ENCODE peak calls at places on chromosome 15, in seven cellular contexts. J is heart left ventricle, Q is transverse colon, O is ovary, I is adrenal gland, E is uterus, L is Peyer's patch. Z is an unnamed sample. For H3K9me3, the result is how much of the 10 kb centered on the place peaks cover.

GRCh38 chr15:51077565-51078153 is 17.0 kb downstream of the TNFAIP8L3 start:
- DNase-seq in J (peak), Q (peak), I (peak), E (peak), L (peak), O (peak), Z (peak)

GRCh38 chr15:74274485-74275038 is 38.4 kb downstream of the CCDC33 start:
- DNase-seq in O (no peak), E (no peak), L (no peak), J (no peak), I (no peak), Q (no peak), Z (no peak)

GRCh38 chr15:65722191-65722590 is 69.9 kb downstream of the DENND4A start:
- DNase-seq in J (no peak), E (no peak), L (no peak), O (no peak), I (no peak), Q (no peak), Z (no peak)

GRCh38 chr15:63166219-63166618 is 8.9 kb upstream of the RPS27L start:
- DNase-seq in Q (no peak), L (no peak), J (no peak), I (no peak), O (no peak), E (no peak), Z (no peak)

GRCh38 chr15:73686781-73687256 is 2.6 kb downstream of the CD276 start:
- DNase-seq in J (no peak), Q (no peak), I (peak), L (no peak), E (no peak), O (no peak), Z (no peak)

GRCh38 chr15:31977812-31978662 is 52.3 kb upstream of the CHRNA7 start:
- DNase-seq in I (peak), L (peak), E (no peak), O (peak), Q (peak), J (peak), Z (no peak)

GRCh38 chr15:64102497-64102896 is 6.7 kb downstream of the SNX1 start:
- DNase-seq in E (no peak), J (no peak), I (no peak), O (no peak), Q (no peak), L (no peak), Z (no peak)

GRCh38 chr15:44035781-44036699 is 159.0 kb downstream of the FRMD5 start:
- DNase-seq in J (no peak), Q (no peak), O (no peak), L (no peak), I (no peak), E (no peak), Z (no peak)

GRCh38 chr15:45121706-45122417 is 7.7 kb downstream of the DUOXA2 start:
- DNase-seq in Q (no peak), I (no peak), E (no peak), O (no peak), L (no peak), J (no peak), Z (no peak)

GRCh38 chr15:55282284-55282833 is 7.3 kb downstream of the RAB27A start:
- DNase-seq in Q (no peak), I (peak), J (no peak), O (no peak), L (no peak), E (no peak), Z (no peak)

GRCh38 chr15:29770796-29771195 is 51.5 kb downstream of the TJP1 start:
- DNase-seq in O (no peak), I (no peak), E (no peak), Q (no peak), J (no peak), L (no peak), Z (no peak)

GRCh38 chr15:27854601-27855000 is 244.5 kb downstream of the OCA2 start:
- DNase-seq in Q (no peak), L (no peak), J (no peak), I (no peak), E (no peak), O (no peak), Z (no peak)

GRCh38 chr15:75732809-75733451 is 20.3 kb upstream of the CSPG4 start:
- DNase-seq in Q (peak), J (peak), L (peak), E (peak), O (peak), I (peak), Z (no peak)

GRCh38 chr15:31435891-31436628 is 109.4 kb downstream of the KLF13 start:
- DNase-seq in O (no peak), L (no peak), Q (no peak), J (peak), E (no peak), I (no peak), Z (no peak)

GRCh38 chr15:40764766-40765136 is 883 bp downstream of the GCHFR start:
- DNase-seq in O (no peak), Q (no peak), I (no peak), J (no peak), L (no peak), E (no peak), Z (no peak)

GRCh38 chr15:76161153-76162049 is 101.6 kb downstream of the TMEM266 start:
- DNase-seq in O (no peak), L (no peak), I (peak), Q (no peak), J (no peak), E (no peak), Z (no peak)

GRCh38 chr15:83854314-83854713 is 200.4 kb downstream of the ADAMTSL3 start:
- DNase-seq in J (no peak), O (no peak), L (no peak), E (no peak), Q (no peak), I (no peak), Z (no peak)

GRCh38 chr15:66246937-66247336 is 6.6 kb downstream of the MEGF11 start:
- DNase-seq in Q (no peak), I (no peak), E (no peak), O (no peak), J (no peak), L (no peak), Z (no peak)

GRCh38 chr15:85582719-85583089 is 202.3 kb downstream of the AKAP13 start:
- DNase-seq in I (peak), Q (peak), J (peak), O (peak), E (peak), L (peak), Z (no peak)

DNA sequence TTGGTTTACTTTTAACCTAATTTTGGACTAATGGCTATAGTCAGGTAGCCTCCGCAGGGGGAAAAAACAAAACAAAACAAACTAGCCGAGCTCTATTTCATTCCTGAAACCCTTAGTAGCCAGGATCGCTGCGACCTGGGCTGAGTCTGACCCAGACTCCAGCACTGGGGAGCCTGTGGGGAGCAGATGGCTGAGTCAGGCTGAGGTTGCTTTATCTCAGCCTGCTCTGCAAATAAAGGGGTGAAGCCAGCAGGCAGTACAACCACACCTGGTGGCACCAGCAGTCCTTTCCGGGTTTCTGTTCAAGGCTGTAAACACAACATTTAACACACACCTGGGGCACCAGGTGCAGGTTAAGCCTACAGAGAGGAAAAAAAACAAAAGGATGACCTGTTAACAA is 27.3 kb downstream of the ABHD2 start:
- DNase-seq in I (no peak), O (no peak), L (peak), J (no peak), E (no peak), Q (peak), Z (no peak)
- TF ChIP-seq POLR2A in I (no peak), O (no peak), L (peak), J (no peak), E (no peak), Q (no peak), Z (no peak)

GRCh38 chr15:90915216-90915807 is 12.2 kb downstream of the MAN2A2 start:
- DNase-seq in I (no peak), O (no peak), Q (peak), J (no peak), L (no peak), E (no peak), Z (no peak)

GRCh38 chr15:90917569-90917968 is 14.5 kb downstream of the MAN2A2 start:
- DNase-seq in Q (no peak), O (no peak), L (no peak), J (no peak), E (no peak), I (no peak), Z (no peak)

GRCh38 chr15:90915808-90916440 is 12.8 kb downstream of the MAN2A2 start:
- DNase-seq in J (peak), L (no peak), I (peak), Q (peak), O (no peak), E (no peak), Z (no peak)

GRCh38 chr15:90918034-90918788 is 14.1 kb downstream of the HDDC3 start:
- DNase-seq in Q (no peak), J (no peak), O (no peak), I (no peak), L (no peak), E (no peak), Z (no peak)

DNA sequence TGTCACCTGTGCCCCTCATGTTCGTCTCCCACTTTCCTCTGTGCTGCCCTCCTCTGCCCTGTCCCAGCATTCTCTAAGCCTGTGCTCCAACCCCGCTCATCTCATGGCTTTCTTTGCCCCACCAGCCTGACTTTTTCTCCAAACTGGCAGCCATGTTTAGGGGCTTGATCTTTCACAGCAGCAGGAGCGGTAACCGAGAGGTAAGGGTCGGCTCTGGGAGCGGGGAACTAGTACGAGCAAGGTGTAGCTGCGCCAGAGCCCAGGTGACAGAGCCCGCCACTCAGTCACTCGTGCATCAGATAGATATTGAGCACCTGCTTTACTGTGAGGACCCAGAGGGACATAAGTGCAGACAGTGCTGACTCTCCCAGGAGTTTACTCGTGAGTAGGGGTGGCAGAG is 13.4 kb downstream of the MAN2A2 start:
- DNase-seq in E (no peak), J (no peak), L (no peak), I (no peak), O (no peak), Q (no peak), Z (no peak)
- H3K4me3 ChIP-seq in E (no peak), J (no peak), L (no peak), I (no peak), O (no peak), Q (no peak), Z (no peak)

DNA sequence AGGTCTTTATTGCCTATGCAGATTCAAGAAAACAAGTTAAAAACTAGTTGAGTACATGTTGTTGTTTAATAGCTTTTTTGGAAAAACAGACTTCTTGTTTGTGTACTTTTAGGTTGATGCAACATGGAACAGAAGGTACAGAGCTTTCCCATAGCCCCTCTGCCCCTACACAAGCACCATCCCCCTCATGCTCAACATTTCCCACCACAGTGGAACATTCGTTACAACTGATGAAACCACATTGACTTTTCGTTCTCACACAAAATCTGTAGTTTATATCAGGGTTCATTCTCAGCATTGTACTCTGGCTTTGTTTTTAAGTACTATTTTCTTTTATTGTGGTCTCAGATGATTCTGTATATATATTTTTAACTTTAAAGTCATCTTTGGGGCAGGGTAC is 1054.6 kb downstream of the NTRK3 start:
- DNase-seq in J (no peak), Q (no peak), L (no peak), O (no peak), E (no peak), I (no peak), Z (no peak)
- H3K9me3 ChIP-seq in J (under half), Q (under half), L (under half), O (under half), E (under half), I (under half), Z (under half)

GRCh38 chr15:42939841-42940240 is 19.3 kb upstream of the TTBK2 start:
- DNase-seq in O (no peak), Q (no peak), L (no peak), I (no peak), E (no peak), J (no peak), Z (no peak)

GRCh38 chr15:42937143-42937542 is 16.6 kb upstream of the TTBK2 start:
- DNase-seq in L (no peak), E (no peak), J (no peak), Q (no peak), I (no peak), O (no peak), Z (no peak)

DNA sequence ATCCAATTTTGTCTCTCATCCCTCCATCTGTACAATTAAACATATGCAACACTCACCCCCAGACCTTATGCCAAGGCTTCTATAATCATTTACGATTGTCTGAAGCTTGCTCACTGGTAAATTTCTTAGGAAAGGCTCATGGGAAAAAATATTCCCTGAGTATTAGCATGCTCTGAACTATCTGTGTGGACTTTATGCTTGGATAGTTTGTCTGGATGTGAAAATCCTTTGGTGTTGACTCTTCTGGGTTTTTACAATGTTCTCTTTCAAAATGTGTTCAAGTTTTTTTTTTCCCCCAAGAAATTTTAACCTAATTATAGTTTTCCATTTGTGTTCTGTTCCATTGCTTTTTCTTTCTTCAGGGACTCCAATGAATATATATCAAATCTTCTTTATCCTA is 19.9 kb upstream of the TTBK2 start:
- DNase-seq in L (no peak), Q (no peak), O (no peak), E (no peak), I (no peak), J (no peak), Z (no peak)
- TF ChIP-seq POLR2A in L (no peak), Q (no peak), O (no peak), E (no peak), I (no peak), J (no peak), Z (no peak)

DNA sequence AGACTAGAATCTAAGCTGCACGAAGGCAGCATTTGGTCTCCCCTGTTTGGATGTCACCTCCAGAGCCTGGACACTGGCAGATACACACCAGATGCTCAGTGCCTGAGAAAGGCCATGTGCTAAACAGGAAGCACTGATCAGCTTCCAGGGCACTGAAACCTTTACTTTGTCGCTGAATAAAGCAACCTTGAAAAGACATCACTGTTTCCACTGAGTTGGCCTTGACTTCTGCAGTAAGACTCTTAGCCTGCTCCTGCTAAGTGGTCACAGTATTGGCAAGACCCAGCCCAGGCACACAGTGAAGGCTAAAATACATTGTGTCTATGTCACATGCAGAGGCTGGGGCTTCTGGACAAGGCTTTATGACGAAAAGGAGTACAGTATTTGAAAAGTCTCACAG is 104.3 kb upstream of the ICE2 start:
- DNase-seq in E (no peak), L (no peak), Q (no peak), I (peak), J (no peak), O (no peak), Z (no peak)
- H3K4me3 ChIP-seq in E (no peak), L (no peak), Q (no peak), I (no peak), J (no peak), O (no peak), Z (no peak)

Z was measured in breast epithelium.